ENCODE peak calls at places on chromosomes 5 and 9, in six cellular contexts. One of them, this sample, is unnamed.

GRCh38 chr5:43066799-43067741 is 27.0 kb upstream of the ANXA2R start:
- DNase-seq in hepatocyte: peak
- DNase-seq in IMR-90: peak
- DNase-seq in HepG2: peak
- DNase-seq in GM23338: peak
- DNase-seq in mammary epithelial cell: peak
- DNase-seq in this sample: peak

GRCh38 chr5:1161108-1161831 is 40.1 kb upstream of the SLC6A19 start:
- DNase-seq in IMR-90: no peak
- DNase-seq in hepatocyte: peak
- DNase-seq in GM23338: no peak
- DNase-seq in HepG2: peak
- DNase-seq in mammary epithelial cell: peak
- DNase-seq in this sample: peak

GRCh38 chr5:42875785-42876374 is 64.2 kb upstream of the SELENOP start:
- DNase-seq in hepatocyte: no peak
- DNase-seq in HepG2: peak
- DNase-seq in GM23338: no peak
- DNase-seq in IMR-90: no peak
- DNase-seq in mammary epithelial cell: no peak
- DNase-seq in this sample: no peak

GRCh38 chr5:31270396-31270795 is 76.9 kb downstream of the CDH6 start:
- DNase-seq in hepatocyte: peak
- DNase-seq in mammary epithelial cell: no peak
- DNase-seq in GM23338: peak
- DNase-seq in IMR-90: peak
- DNase-seq in HepG2: peak
- DNase-seq in this sample: no peak

GRCh38 chr5:5422819-5423515 is 490 bp downstream of the ICE1 start:
- DNase-seq in IMR-90: no peak
- DNase-seq in mammary epithelial cell: peak
- DNase-seq in hepatocyte: peak
- DNase-seq in HepG2: no peak
- DNase-seq in GM23338: peak
- DNase-seq in this sample: no peak

GRCh38 chr9:101421653-101422065 is 13.9 kb downstream of the ALDOB start:
- DNase-seq in hepatocyte: peak
- DNase-seq in HepG2: peak
- DNase-seq in GM23338: no peak
- DNase-seq in IMR-90: no peak
- DNase-seq in mammary epithelial cell: no peak
- DNase-seq in this sample: no peak

GRCh38 chr9:109733690-109734089 is 46.3 kb upstream of the PALM2AKAP2 start:
- DNase-seq in mammary epithelial cell: peak
- DNase-seq in HepG2: no peak
- DNase-seq in IMR-90: peak
- DNase-seq in GM23338: peak
- DNase-seq in hepatocyte: peak
- DNase-seq in this sample: peak

GRCh38 chr5:15550502-15551115 is 50.6 kb downstream of the FBXL7 start:
- DNase-seq in mammary epithelial cell: peak
- DNase-seq in GM23338: peak
- DNase-seq in hepatocyte: no peak
- DNase-seq in IMR-90: peak
- DNase-seq in HepG2: no peak
- DNase-seq in this sample: no peak

GRCh38 chr5:144202725-144203124 is 32.1 kb downstream of the KCTD16 start:
- DNase-seq in mammary epithelial cell: no peak
- DNase-seq in hepatocyte: no peak
- DNase-seq in IMR-90: no peak
- DNase-seq in HepG2: no peak
- DNase-seq in GM23338: no peak
- DNase-seq in this sample: no peak

GRCh38 chr9:77839459-77840140 is 191.5 kb upstream of the GNA14 start:
- DNase-seq in HepG2: peak
- DNase-seq in mammary epithelial cell: peak
- DNase-seq in GM23338: no peak
- DNase-seq in IMR-90: peak
- DNase-seq in hepatocyte: peak
- DNase-seq in this sample: peak

GRCh38 chr9:138083873-138084272 is 206.3 kb downstream of the CACNA1B start:
- DNase-seq in HepG2: no peak
- DNase-seq in mammary epithelial cell: no peak
- DNase-seq in GM23338: no peak
- DNase-seq in IMR-90: no peak
- DNase-seq in hepatocyte: no peak
- DNase-seq in this sample: no peak

GRCh38 chr5:27216367-27216941 is 178.1 kb upstream of the CDH9 start:
- DNase-seq in GM23338: no peak
- DNase-seq in mammary epithelial cell: no peak
- DNase-seq in IMR-90: no peak
- DNase-seq in HepG2: no peak
- DNase-seq in hepatocyte: no peak
- DNase-seq in this sample: no peak

GRCh38 chr9:76818271-76818670 is 54.0 kb downstream of the PCA3 start:
- DNase-seq in IMR-90: peak
- DNase-seq in GM23338: no peak
- DNase-seq in HepG2: peak
- DNase-seq in mammary epithelial cell: peak
- DNase-seq in hepatocyte: peak
- DNase-seq in this sample: peak

GRCh38 chr5:13695076-13695712 is 249.3 kb downstream of the DNAH5 start:
- DNase-seq in mammary epithelial cell: no peak
- DNase-seq in HepG2: no peak
- DNase-seq in GM23338: no peak
- DNase-seq in hepatocyte: peak
- DNase-seq in IMR-90: peak
- DNase-seq in this sample: no peak

GRCh38 chr5:78717674-78718073 is 69.1 kb upstream of the LHFPL2 start:
- DNase-seq in HepG2: no peak
- DNase-seq in hepatocyte: peak
- DNase-seq in IMR-90: peak
- DNase-seq in mammary epithelial cell: no peak
- DNase-seq in GM23338: no peak
- DNase-seq in this sample: no peak

GRCh38 chr5:127820910-127821553 is 117.8 kb downstream of the CCDC192 start:
- DNase-seq in mammary epithelial cell: peak
- DNase-seq in IMR-90: peak
- DNase-seq in GM23338: no peak
- DNase-seq in HepG2: peak
- DNase-seq in hepatocyte: peak
- DNase-seq in this sample: no peak

GRCh38 chr9:82332018-82332773 is 343.6 kb downstream of the SPATA31D1 start:
- DNase-seq in HepG2: no peak
- DNase-seq in mammary epithelial cell: peak
- DNase-seq in hepatocyte: peak
- DNase-seq in GM23338: no peak
- DNase-seq in IMR-90: peak
- DNase-seq in this sample: peak

GRCh38 chr9:123419721-123420559 is 63.9 kb downstream of the CRB2 start:
- DNase-seq in HepG2: no peak
- DNase-seq in hepatocyte: no peak
- DNase-seq in mammary epithelial cell: no peak
- DNase-seq in IMR-90: no peak
- DNase-seq in GM23338: no peak
- DNase-seq in this sample: no peak

GRCh38 chr9:34592895-34593601 is 3.5 kb upstream of the CNTFR start:
- DNase-seq in GM23338: peak
- DNase-seq in IMR-90: no peak
- DNase-seq in mammary epithelial cell: no peak
- DNase-seq in HepG2: no peak
- DNase-seq in hepatocyte: peak
- DNase-seq in this sample: no peak

GRCh38 chr5:63205976-63206375 is 627.4 kb downstream of the LRRC70 start:
- DNase-seq in mammary epithelial cell: no peak
- DNase-seq in GM23338: peak
- DNase-seq in hepatocyte: no peak
- DNase-seq in IMR-90: no peak
- DNase-seq in HepG2: no peak
- DNase-seq in this sample: no peak
- H2AFZ ChIP-seq in mammary epithelial cell: no peak
- H2AFZ ChIP-seq in GM23338: no peak
- H2AFZ ChIP-seq in hepatocyte: no peak
- H2AFZ ChIP-seq in IMR-90: no peak
- H2AFZ ChIP-seq in HepG2: no peak
- H2AFZ ChIP-seq in this sample: no peak

GRCh38 chr9:135448570-135449180 is 30.9 kb upstream of the PPP1R26 start:
- DNase-seq in mammary epithelial cell: no peak
- DNase-seq in HepG2: no peak
- DNase-seq in hepatocyte: no peak
- DNase-seq in IMR-90: peak
- DNase-seq in GM23338: peak
- DNase-seq in this sample: peak
- H2AFZ ChIP-seq in mammary epithelial cell: no peak
- H2AFZ ChIP-seq in HepG2: no peak
- H2AFZ ChIP-seq in hepatocyte: no peak
- H2AFZ ChIP-seq in IMR-90: no peak
- H2AFZ ChIP-seq in GM23338: peak
- H2AFZ ChIP-seq in this sample: no peak

DNA sequence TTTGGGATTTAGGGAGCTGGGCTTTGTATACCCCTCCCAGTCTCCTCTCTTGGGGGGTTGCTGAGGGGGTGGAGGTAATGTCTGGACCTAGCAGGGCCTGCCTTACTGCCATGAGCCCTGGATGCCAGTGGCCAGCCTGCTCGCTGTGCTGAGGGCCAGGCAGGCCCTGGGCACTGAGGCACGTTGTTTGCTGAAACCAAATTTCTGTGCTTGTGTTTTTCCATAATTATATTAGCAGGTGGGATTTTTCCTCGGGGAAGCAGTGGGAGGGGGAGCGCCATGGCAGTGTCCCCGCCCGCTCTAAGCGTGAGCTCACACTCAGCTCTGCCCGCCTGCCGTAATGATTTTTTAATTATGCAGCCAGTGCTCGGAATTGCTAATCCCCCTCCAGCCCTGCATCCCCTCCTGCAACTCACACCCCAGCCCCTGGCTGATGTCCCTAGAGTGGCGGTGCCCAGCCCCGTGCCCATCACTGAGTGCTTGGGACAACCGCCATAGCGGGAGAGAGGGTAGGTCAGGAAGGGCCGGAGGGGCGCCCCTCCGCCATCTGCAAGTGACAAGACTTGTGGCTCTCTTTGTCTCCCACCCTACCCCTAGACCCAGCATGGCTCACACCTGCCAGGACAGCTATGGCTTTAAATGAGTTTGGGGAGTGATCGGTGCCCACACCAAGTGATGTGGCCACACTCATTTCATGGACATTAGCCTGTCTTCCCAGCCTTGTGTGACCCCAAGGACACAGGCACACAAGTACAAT is 21.0 kb downstream of the CXXC5 start:
- DNase-seq in HepG2: no peak
- DNase-seq in IMR-90: no peak
- DNase-seq in GM23338: no peak
- DNase-seq in hepatocyte: no peak
- DNase-seq in mammary epithelial cell: no peak
- DNase-seq in this sample: no peak
- H2AFZ ChIP-seq in HepG2: no peak
- H2AFZ ChIP-seq in IMR-90: peak
- H2AFZ ChIP-seq in GM23338: no peak
- H2AFZ ChIP-seq in hepatocyte: no peak
- H2AFZ ChIP-seq in mammary epithelial cell: peak
- H2AFZ ChIP-seq in this sample: no peak

GRCh38 chr5:81286059-81286617 is 15.2 kb upstream of the ZCCHC9 start:
- DNase-seq in GM23338: peak
- DNase-seq in IMR-90: no peak
- DNase-seq in hepatocyte: no peak
- DNase-seq in mammary epithelial cell: no peak
- DNase-seq in HepG2: no peak
- DNase-seq in this sample: no peak
- H2AFZ ChIP-seq in GM23338: no peak
- H2AFZ ChIP-seq in IMR-90: no peak
- H2AFZ ChIP-seq in hepatocyte: no peak
- H2AFZ ChIP-seq in mammary epithelial cell: no peak
- H2AFZ ChIP-seq in HepG2: no peak
- H2AFZ ChIP-seq in this sample: no peak

GRCh38 chr5:167720201-167720600 is 571.2 kb upstream of the WWC1 start:
- DNase-seq in HepG2: no peak
- DNase-seq in IMR-90: peak
- DNase-seq in mammary epithelial cell: no peak
- DNase-seq in hepatocyte: no peak
- DNase-seq in GM23338: no peak
- DNase-seq in this sample: no peak
- H2AFZ ChIP-seq in HepG2: no peak
- H2AFZ ChIP-seq in IMR-90: no peak
- H2AFZ ChIP-seq in mammary epithelial cell: no peak
- H2AFZ ChIP-seq in hepatocyte: no peak
- H2AFZ ChIP-seq in GM23338: no peak
- H2AFZ ChIP-seq in this sample: no peak

GRCh38 chr5:146993876-146994530 is 115.4 kb upstream of the PPP2R2B start:
- DNase-seq in GM23338: no peak
- DNase-seq in hepatocyte: no peak
- DNase-seq in HepG2: no peak
- DNase-seq in mammary epithelial cell: peak
- DNase-seq in IMR-90: no peak
- DNase-seq in this sample: no peak
- H2AFZ ChIP-seq in GM23338: no peak
- H2AFZ ChIP-seq in hepatocyte: no peak
- H2AFZ ChIP-seq in HepG2: no peak
- H2AFZ ChIP-seq in mammary epithelial cell: no peak
- H2AFZ ChIP-seq in IMR-90: no peak
- H2AFZ ChIP-seq in this sample: no peak

This sample was measured in PC-9.